ENCODE peak calls at places on chromosome 19, in nine cellular contexts. One of them, this sample, is unnamed.

GRCh38 chr19:13017306-13018036 is 22.2 kb downstream of the NFIX start:
- DNase-seq in fibroblast of villous mesenchyme: no peak
- DNase-seq in endodermal cell: peak; percentile 74
- DNase-seq in A673: no peak
- DNase-seq in cardiac muscle cell: no peak
- DNase-seq in ovary: no peak
- DNase-seq in mammary epithelial cell: peak; percentile 43
- DNase-seq in astrocyte: no peak
- DNase-seq in astrocyte of the spinal cord: no peak
- DNase-seq in this sample: no peak

GRCh38 chr19:33306853-33307792 is 4.8 kb upstream of the CEBPA start:
- DNase-seq in endodermal cell: no peak
- DNase-seq in astrocyte: no peak
- DNase-seq in cardiac muscle cell: no peak
- DNase-seq in A673: no peak
- DNase-seq in fibroblast of villous mesenchyme: no peak
- DNase-seq in mammary epithelial cell: no peak
- DNase-seq in ovary: no peak
- DNase-seq in astrocyte of the spinal cord: no peak
- DNase-seq in this sample: no peak

GRCh38 chr19:13010038-13010991 is 15.0 kb downstream of the NFIX start:
- DNase-seq in ovary: no peak
- DNase-seq in mammary epithelial cell: no peak
- DNase-seq in astrocyte of the spinal cord: no peak
- DNase-seq in fibroblast of villous mesenchyme: no peak
- DNase-seq in cardiac muscle cell: peak; percentile 68
- DNase-seq in astrocyte: no peak
- DNase-seq in endodermal cell: peak; percentile 63
- DNase-seq in A673: no peak
- DNase-seq in this sample: peak; percentile 36

GRCh38 chr19:31255863-31256600 is 93.2 kb downstream of the TSHZ3 start:
- DNase-seq in fibroblast of villous mesenchyme: no peak
- DNase-seq in A673: no peak
- DNase-seq in ovary: no peak
- DNase-seq in astrocyte of the spinal cord: no peak
- DNase-seq in cardiac muscle cell: no peak
- DNase-seq in astrocyte: no peak
- DNase-seq in mammary epithelial cell: peak; percentile 8
- DNase-seq in endodermal cell: no peak
- DNase-seq in this sample: no peak

GRCh38 chr19:49400034-49400433 is 12.0 kb downstream of the KASH5 start:
- DNase-seq in endodermal cell: no peak
- DNase-seq in mammary epithelial cell: no peak
- DNase-seq in fibroblast of villous mesenchyme: no peak
- DNase-seq in astrocyte: no peak
- DNase-seq in A673: no peak
- DNase-seq in astrocyte of the spinal cord: no peak
- DNase-seq in cardiac muscle cell: peak; percentile 36
- DNase-seq in ovary: no peak
- DNase-seq in this sample: no peak

GRCh38 chr19:3229346-3229743 is 4.9 kb downstream of the CELF5 start:
- DNase-seq in astrocyte of the spinal cord: no peak
- DNase-seq in cardiac muscle cell: no peak
- DNase-seq in ovary: no peak
- DNase-seq in mammary epithelial cell: no peak
- DNase-seq in fibroblast of villous mesenchyme: no peak
- DNase-seq in astrocyte: no peak
- DNase-seq in endodermal cell: no peak
- DNase-seq in A673: no peak
- DNase-seq in this sample: no peak

GRCh38 chr19:38032151-38032550 is 125.1 kb downstream of the SIPA1L3 start:
- DNase-seq in fibroblast of villous mesenchyme: peak; percentile 37
- DNase-seq in ovary: no peak
- DNase-seq in astrocyte of the spinal cord: peak; percentile 66
- DNase-seq in endodermal cell: no peak
- DNase-seq in astrocyte: peak; percentile 93
- DNase-seq in A673: no peak
- DNase-seq in cardiac muscle cell: peak; percentile 69
- DNase-seq in mammary epithelial cell: no peak
- DNase-seq in this sample: peak; percentile 69

GRCh38 chr19:50949792-50950320 is 3.0 kb downstream of the KLK5 start:
- DNase-seq in cardiac muscle cell: no peak
- DNase-seq in ovary: no peak
- DNase-seq in endodermal cell: peak; percentile 55
- DNase-seq in astrocyte of the spinal cord: no peak
- DNase-seq in astrocyte: no peak
- DNase-seq in A673: no peak
- DNase-seq in fibroblast of villous mesenchyme: no peak
- DNase-seq in mammary epithelial cell: no peak
- DNase-seq in this sample: no peak

GRCh38 chr19:44278181-44278690 is 18.6 kb downstream of the ZNF233 start:
- DNase-seq in A673: no peak
- DNase-seq in astrocyte of the spinal cord: no peak
- DNase-seq in cardiac muscle cell: no peak
- DNase-seq in ovary: no peak
- DNase-seq in astrocyte: no peak
- DNase-seq in endodermal cell: no peak
- DNase-seq in mammary epithelial cell: peak; percentile 19
- DNase-seq in fibroblast of villous mesenchyme: no peak
- DNase-seq in this sample: peak; percentile 13

GRCh38 chr19:44284968-44285367 is 19.9 kb downstream of the ZNF235 start:
- DNase-seq in astrocyte of the spinal cord: no peak
- DNase-seq in mammary epithelial cell: no peak
- DNase-seq in ovary: no peak
- DNase-seq in A673: no peak
- DNase-seq in astrocyte: no peak
- DNase-seq in cardiac muscle cell: no peak
- DNase-seq in fibroblast of villous mesenchyme: peak; percentile 79
- DNase-seq in endodermal cell: no peak
- DNase-seq in this sample: no peak

GRCh38 chr19:44277331-44277730 is 17.6 kb downstream of the ZNF233 start:
- DNase-seq in mammary epithelial cell: no peak
- DNase-seq in cardiac muscle cell: no peak
- DNase-seq in fibroblast of villous mesenchyme: no peak
- DNase-seq in A673: no peak
- DNase-seq in endodermal cell: no peak
- DNase-seq in ovary: no peak
- DNase-seq in astrocyte: no peak
- DNase-seq in astrocyte of the spinal cord: no peak
- DNase-seq in this sample: no peak

GRCh38 chr19:44282846-44283245 is 22.0 kb downstream of the ZNF235 start:
- DNase-seq in fibroblast of villous mesenchyme: no peak
- DNase-seq in A673: no peak
- DNase-seq in ovary: no peak
- DNase-seq in astrocyte: no peak
- DNase-seq in endodermal cell: no peak
- DNase-seq in cardiac muscle cell: no peak
- DNase-seq in astrocyte of the spinal cord: no peak
- DNase-seq in mammary epithelial cell: peak; percentile 54
- DNase-seq in this sample: no peak

GRCh38 chr19:44280916-44281315 is 21.2 kb downstream of the ZNF233 start:
- DNase-seq in A673: no peak
- DNase-seq in ovary: no peak
- DNase-seq in cardiac muscle cell: no peak
- DNase-seq in astrocyte of the spinal cord: no peak
- DNase-seq in endodermal cell: no peak
- DNase-seq in mammary epithelial cell: no peak
- DNase-seq in astrocyte: no peak
- DNase-seq in fibroblast of villous mesenchyme: no peak
- DNase-seq in this sample: no peak
- H3K4me3 ChIP-seq in A673: no peak overlapping the region
- H3K4me3 ChIP-seq in ovary: no peak overlapping the region
- H3K4me3 ChIP-seq in cardiac muscle cell: no peak overlapping the region
- H3K4me3 ChIP-seq in astrocyte of the spinal cord: no peak overlapping the region
- H3K4me3 ChIP-seq in endodermal cell: no peak overlapping the region
- H3K4me3 ChIP-seq in mammary epithelial cell: no peak overlapping the region
- H3K4me3 ChIP-seq in astrocyte: no peak overlapping the region
- H3K4me3 ChIP-seq in fibroblast of villous mesenchyme: no peak overlapping the region
- H3K4me3 ChIP-seq in this sample: no peak overlapping the region

GRCh38 chr19:39126312-39126561 is 651 bp downstream of the PAK4 start:
- DNase-seq in astrocyte of the spinal cord: no peak
- DNase-seq in cardiac muscle cell: no peak
- DNase-seq in endodermal cell: no peak
- DNase-seq in ovary: no peak
- DNase-seq in fibroblast of villous mesenchyme: no peak
- DNase-seq in mammary epithelial cell: no peak
- DNase-seq in astrocyte: no peak
- DNase-seq in A673: no peak
- DNase-seq in this sample: no peak

GRCh38 chr19:39125554-39126311 is at the start of gene PAK4:
- DNase-seq in A673: peak; percentile 99
- DNase-seq in cardiac muscle cell: peak; percentile 99
- DNase-seq in astrocyte of the spinal cord: peak; percentile 98
- DNase-seq in mammary epithelial cell: peak; percentile 97
- DNase-seq in endodermal cell: peak; percentile 99
- DNase-seq in fibroblast of villous mesenchyme: peak; percentile 97
- DNase-seq in astrocyte: peak; percentile 92
- DNase-seq in ovary: peak; percentile 98
- DNase-seq in this sample: peak; percentile 98

GRCh38 chr19:39127812-39128510 is 2.4 kb downstream of the PAK4 start:
- DNase-seq in A673: no peak
- DNase-seq in ovary: no peak
- DNase-seq in endodermal cell: no peak
- DNase-seq in fibroblast of villous mesenchyme: no peak
- DNase-seq in mammary epithelial cell: no peak
- DNase-seq in cardiac muscle cell: no peak
- DNase-seq in astrocyte of the spinal cord: no peak
- DNase-seq in astrocyte: no peak
- DNase-seq in this sample: no peak

GRCh38 chr19:39125199-39125553 is 410 bp upstream of the PAK4 start:
- DNase-seq in endodermal cell: no peak
- DNase-seq in ovary: no peak
- DNase-seq in astrocyte of the spinal cord: no peak
- DNase-seq in cardiac muscle cell: no peak
- DNase-seq in mammary epithelial cell: no peak
- DNase-seq in fibroblast of villous mesenchyme: no peak
- DNase-seq in astrocyte: no peak
- DNase-seq in A673: no peak
- DNase-seq in this sample: no peak

GRCh38 chr19:39126593-39127187 is 1.1 kb downstream of the PAK4 start:
- DNase-seq in cardiac muscle cell: peak; percentile 44
- DNase-seq in astrocyte: peak; percentile 24
- DNase-seq in ovary: no peak
- DNase-seq in astrocyte of the spinal cord: peak; percentile 49
- DNase-seq in fibroblast of villous mesenchyme: peak; percentile 49
- DNase-seq in mammary epithelial cell: peak; percentile 43
- DNase-seq in A673: peak; percentile 64
- DNase-seq in endodermal cell: peak; percentile 71
- DNase-seq in this sample: peak; percentile 31
- TF ChIP-seq CTCF in cardiac muscle cell: no peak
- TF ChIP-seq CTCF in astrocyte: no peak
- TF ChIP-seq CTCF in ovary: no peak
- TF ChIP-seq CTCF in astrocyte of the spinal cord: no peak
- TF ChIP-seq CTCF in fibroblast of villous mesenchyme: no peak
- TF ChIP-seq CTCF in mammary epithelial cell: no peak
- TF ChIP-seq CTCF in A673: no peak
- TF ChIP-seq CTCF in endodermal cell: no peak
- TF ChIP-seq CTCF in this sample: no peak

GRCh38 chr19:44749994-44750393 is 1.5 kb downstream of the BCL3 start:
- DNase-seq in ovary: no peak
- DNase-seq in cardiac muscle cell: no peak
- DNase-seq in fibroblast of villous mesenchyme: no peak
- DNase-seq in mammary epithelial cell: no peak
- DNase-seq in endodermal cell: no peak
- DNase-seq in astrocyte: no peak
- DNase-seq in A673: no peak
- DNase-seq in astrocyte of the spinal cord: no peak
- DNase-seq in this sample: no peak
- H3K4me3 ChIP-seq in ovary: peak overlapping the region; percentile 64
- H3K4me3 ChIP-seq in cardiac muscle cell: no peak overlapping the region
- H3K4me3 ChIP-seq in fibroblast of villous mesenchyme: peak overlapping the region; percentile 85
- H3K4me3 ChIP-seq in mammary epithelial cell: peak overlapping the region; percentile 75
- H3K4me3 ChIP-seq in endodermal cell: no peak overlapping the region
- H3K4me3 ChIP-seq in astrocyte: peak overlapping the region; percentile 67
- H3K4me3 ChIP-seq in A673: no peak overlapping the region
- H3K4me3 ChIP-seq in astrocyte of the spinal cord: peak overlapping the region; percentile 80
- H3K4me3 ChIP-seq in this sample: peak overlapping the region; percentile 93

GRCh38 chr19:58003153-58003828 is 671 bp upstream of the ZNF606 start:
- DNase-seq in A673: peak; percentile 52
- DNase-seq in astrocyte: no peak
- DNase-seq in ovary: no peak
- DNase-seq in endodermal cell: no peak
- DNase-seq in fibroblast of villous mesenchyme: peak; percentile 19
- DNase-seq in cardiac muscle cell: no peak
- DNase-seq in astrocyte of the spinal cord: no peak
- DNase-seq in mammary epithelial cell: no peak
- DNase-seq in this sample: no peak

GRCh38 chr19:58009301-58009665 is 6.7 kb upstream of the ZNF606 start:
- DNase-seq in cardiac muscle cell: no peak
- DNase-seq in endodermal cell: no peak
- DNase-seq in ovary: no peak
- DNase-seq in mammary epithelial cell: no peak
- DNase-seq in astrocyte of the spinal cord: no peak
- DNase-seq in astrocyte: no peak
- DNase-seq in A673: no peak
- DNase-seq in fibroblast of villous mesenchyme: no peak
- DNase-seq in this sample: no peak

GRCh38 chr19:58009666-58010301 is 7.2 kb upstream of the ZNF606 start:
- DNase-seq in cardiac muscle cell: peak; percentile 92
- DNase-seq in endodermal cell: peak; percentile 89
- DNase-seq in astrocyte: peak; percentile 70
- DNase-seq in A673: peak; percentile 91
- DNase-seq in astrocyte of the spinal cord: peak; percentile 85
- DNase-seq in fibroblast of villous mesenchyme: peak; percentile 78
- DNase-seq in mammary epithelial cell: peak; percentile 84
- DNase-seq in ovary: peak; percentile 85
- DNase-seq in this sample: peak; percentile 86

GRCh38 chr19:58010507-58010906 is 7.9 kb upstream of the ZNF606 start:
- DNase-seq in endodermal cell: no peak
- DNase-seq in ovary: no peak
- DNase-seq in fibroblast of villous mesenchyme: no peak
- DNase-seq in astrocyte of the spinal cord: no peak
- DNase-seq in mammary epithelial cell: no peak
- DNase-seq in A673: no peak
- DNase-seq in cardiac muscle cell: no peak
- DNase-seq in astrocyte: no peak
- DNase-seq in this sample: no peak

GRCh38 chr19:58007285-58007684 is 4.7 kb upstream of the ZNF606 start:
- DNase-seq in A673: peak; percentile 23
- DNase-seq in astrocyte: no peak
- DNase-seq in cardiac muscle cell: no peak
- DNase-seq in mammary epithelial cell: no peak
- DNase-seq in astrocyte of the spinal cord: no peak
- DNase-seq in endodermal cell: no peak
- DNase-seq in ovary: no peak
- DNase-seq in fibroblast of villous mesenchyme: no peak
- DNase-seq in this sample: peak; percentile 7
- TF ChIP-seq CTCF in A673: peak; percentile 8
- TF ChIP-seq CTCF in astrocyte: no peak
- TF ChIP-seq CTCF in cardiac muscle cell: peak; percentile 18
- TF ChIP-seq CTCF in mammary epithelial cell: no peak
- TF ChIP-seq CTCF in astrocyte of the spinal cord: no peak
- TF ChIP-seq CTCF in endodermal cell: peak; percentile 65
- TF ChIP-seq CTCF in ovary: no peak
- TF ChIP-seq CTCF in fibroblast of villous mesenchyme: no peak
- TF ChIP-seq CTCF in this sample: no peak